ENCODE peak calls at places on chromosomes 13 and 19, in eight cellular contexts. T, I, N, S, O, Q, E and X are unnamed samples.
A peak's percentile ranks its signal among the peaks of the same experiment; 100 is the strongest.

GRCh38 chr13:24022568-24022967 is 125.3 kb upstream of the C1QTNF9B start:
- DNase-seq in O (peak; percentile 50), I (peak; percentile 47), S (no peak), Q (no peak), N (no peak), T (no peak), E (no peak), X (no peak)

GRCh38 chr13:99040536-99041141 is 62.8 kb upstream of the DOCK9 start:
- DNase-seq in S (no peak), T (no peak), Q (no peak), E (no peak), N (no peak), I (no peak), O (no peak), X (no peak)

GRCh38 chr19:39970424-39970673 is 616 bp upstream of the PSMC4 start:
- DNase-seq in N (no peak), E (no peak), I (no peak), Q (no peak), O (no peak), T (no peak), S (no peak), X (no peak)

GRCh38 chr13:69199664-69200063 is 908.0 kb upstream of the ATXN8OS start:
- DNase-seq in S (no peak), Q (no peak), N (no peak), I (no peak), O (no peak), T (peak; percentile 81), E (no peak), X (no peak)

GRCh38 chr19:44681992-44682790 is 10.9 kb downstream of the CEACAM19 start:
- DNase-seq in T (no peak), N (no peak), Q (no peak), I (no peak), E (no peak), O (no peak), S (no peak), X (no peak)

GRCh38 chr19:43618921-43619261 is 538 bp downstream of the ZNF428 start:
- DNase-seq in Q (no peak), T (no peak), N (no peak), S (no peak), I (no peak), E (no peak), O (peak; percentile 8), X (peak; percentile 78)

GRCh38 chr19:41785653-41786052 is 10.7 kb upstream of the CEACAM3 start:
- DNase-seq in N (peak; percentile 89), E (peak; percentile 76), S (peak; percentile 71), Q (peak; percentile 41), T (peak; percentile 76), O (peak; percentile 65), I (peak; percentile 64), X (peak; percentile 79)

GRCh38 chr13:61954092-61954491 is 538.4 kb upstream of the PCDH20 start:
- DNase-seq in S (no peak), E (no peak), O (peak; percentile 0), I (peak; percentile 5), T (peak; percentile 39), Q (no peak), N (peak; percentile 35), X (no peak)

GRCh38 chr13:100124265-100124664 is 35.4 kb downstream of the PCCA start:
- DNase-seq in I (peak; percentile 51), O (peak; percentile 64), N (no peak), E (no peak), Q (no peak), S (no peak), T (no peak), X (no peak)

GRCh38 chr13:32905063-32905863 is 111.0 kb upstream of the KL start:
- DNase-seq in I (peak; percentile 87), Q (no peak), O (peak; percentile 3), T (no peak), E (no peak), N (no peak), S (no peak), X (peak; percentile 47)

GRCh38 chr19:43700368-43701015 is 15.4 kb upstream of the IRGC start:
- DNase-seq in S (peak; percentile 71), O (peak; percentile 84), E (peak; percentile 32), T (peak; percentile 21), N (no peak), I (peak; percentile 85), Q (no peak), X (no peak)

GRCh38 chr19:18648971-18649310 is 12.1 kb downstream of the KLHL26 start:
- DNase-seq in I (peak; percentile 37), N (no peak), O (no peak), Q (no peak), S (no peak), E (no peak), T (no peak), X (no peak)

GRCh38 chr19:18649371-18650047 is 12.7 kb downstream of the KLHL26 start:
- DNase-seq in O (peak; percentile 70), S (no peak), Q (no peak), N (no peak), T (peak; percentile 46), E (no peak), I (peak; percentile 74), X (no peak)

GRCh38 chr19:18650468-18651001 is 13.7 kb downstream of the KLHL26 start:
- DNase-seq in N (no peak), O (peak; percentile 93), I (peak; percentile 81), E (peak; percentile 50), Q (no peak), T (peak; percentile 37), S (no peak), X (no peak)

GRCh38 chr19:18651300-18651699 is 14.5 kb downstream of the KLHL26 start:
- DNase-seq in O (no peak), E (no peak), Q (no peak), I (no peak), T (no peak), S (no peak), N (no peak), X (no peak)

GRCh38 chr19:18650048-18650435 is 13.2 kb downstream of the KLHL26 start:
- DNase-seq in E (no peak), N (no peak), S (no peak), I (no peak), T (no peak), Q (no peak), O (peak; percentile 61), X (no peak)
- H3K4me3 ChIP-seq in E (no peak overlapping the region), N (no peak overlapping the region), S (no peak overlapping the region), I (peak overlapping the region; percentile 40), T (no peak overlapping the region), Q (no peak overlapping the region), O (no peak overlapping the region), X (no peak overlapping the region)

DNA sequence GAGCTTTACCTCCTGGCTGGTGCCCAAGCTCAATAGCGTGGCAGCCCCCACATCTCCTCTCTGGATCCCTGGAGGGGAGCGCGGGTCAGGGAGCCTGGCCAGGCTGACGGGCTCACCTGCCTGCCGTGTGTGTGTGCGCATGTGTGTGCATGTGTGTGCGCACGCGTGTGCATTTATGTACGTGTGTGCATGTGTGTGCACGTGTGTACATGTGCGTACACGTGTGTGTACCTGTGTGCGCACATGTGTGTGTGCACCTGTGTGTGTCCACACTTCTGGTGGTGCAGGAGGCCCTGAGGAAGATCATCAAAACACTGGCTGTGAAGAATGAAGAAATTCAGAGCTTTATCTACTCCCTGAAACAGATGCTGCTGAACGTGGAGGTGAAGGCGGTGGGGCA is 1.3 kb downstream of the FSD1 start:
- DNase-seq in N (no peak), O (no peak), E (no peak), Q (no peak), S (no peak), I (no peak), T (no peak), X (no peak)
- H3K4me3 ChIP-seq in N (no peak overlapping the region), O (no peak overlapping the region), E (no peak overlapping the region), Q (peak overlapping the region; percentile 58), S (no peak overlapping the region), I (no peak overlapping the region), T (no peak overlapping the region), X (no peak overlapping the region)

GRCh38 chr19:1167687-1168561 is 6.1 kb downstream of the SBNO2 start:
- DNase-seq in Q (no peak), S (no peak), T (no peak), E (no peak), I (no peak), O (no peak), N (no peak), X (peak; percentile 73)

GRCh38 chr19:1168877-1169791 is 4.9 kb downstream of the SBNO2 start:
- DNase-seq in Q (no peak), E (peak; percentile 68), T (no peak), O (peak; percentile 85), N (no peak), I (peak; percentile 75), S (no peak), X (no peak)

GRCh38 chr19:1169921-1170885 is 3.9 kb downstream of the SBNO2 start:
- DNase-seq in I (peak; percentile 70), Q (no peak), S (no peak), E (peak; percentile 54), O (peak; percentile 83), T (no peak), N (no peak), X (no peak)

GRCh38 chr19:1166872-1167573 is 7.0 kb downstream of the SBNO2 start:
- DNase-seq in O (no peak), Q (no peak), E (no peak), I (no peak), N (no peak), S (peak; percentile 76), T (no peak), X (no peak)

DNA sequence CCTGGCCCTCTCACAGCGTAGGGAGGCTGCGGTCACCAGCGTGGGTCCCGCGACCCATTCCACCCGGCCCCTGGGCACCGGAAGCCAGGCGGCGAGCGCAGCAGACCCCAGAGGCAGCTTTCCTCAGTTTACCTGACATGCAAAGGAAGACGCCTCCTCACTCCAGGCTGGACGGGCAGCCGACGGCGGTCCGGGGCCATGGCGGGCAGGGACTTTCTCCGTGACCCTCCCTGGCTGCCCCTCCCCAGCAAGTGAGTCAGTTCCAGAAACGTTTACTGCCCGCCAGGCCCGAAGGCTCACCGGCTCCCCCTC is 5.5 kb downstream of the SBNO2 start:
- DNase-seq in S (no peak), N (no peak), O (no peak), I (no peak), Q (no peak), T (no peak), E (no peak), X (no peak)
- H3K4me3 ChIP-seq in S (peak overlapping the region; percentile 26), N (no peak overlapping the region), O (peak overlapping the region; percentile 33), I (peak overlapping the region; percentile 86), Q (no peak overlapping the region), T (no peak overlapping the region), E (no peak overlapping the region), X (no peak overlapping the region)

GRCh38 chr19:29944415-29945012 is 2.5 kb downstream of the URI1 start:
- DNase-seq in O (no peak), I (no peak), T (no peak), Q (no peak), E (no peak), S (no peak), N (no peak), X (no peak)

GRCh38 chr19:29941828-29942403 is at the start of gene URI1:
- DNase-seq in Q (peak; percentile 36), S (peak; percentile 90), I (peak; percentile 75), T (peak; percentile 94), O (peak; percentile 70), N (peak; percentile 87), E (peak; percentile 92), X (peak; percentile 66)

GRCh38 chr19:29942404-29943261 is 594 bp downstream of the URI1 start:
- DNase-seq in Q (no peak), I (peak; percentile 36), T (peak; percentile 84), N (peak; percentile 68), S (peak; percentile 70), O (no peak), E (peak; percentile 60), X (peak; percentile 65)

GRCh38 chr19:29945017-29945416 is 3.0 kb downstream of the URI1 start:
- DNase-seq in N (no peak), I (no peak), T (no peak), S (no peak), E (no peak), O (no peak), Q (no peak), X (no peak)

GRCh38 chr19:29943615-29944014 is 1.6 kb downstream of the URI1 start:
- DNase-seq in T (no peak), Q (no peak), E (no peak), O (no peak), I (no peak), S (no peak), N (no peak), X (no peak)
- H3K4me3 ChIP-seq in T (peak overlapping the region; percentile 91), Q (peak overlapping the region; percentile 75), E (no peak overlapping the region), O (no peak overlapping the region), I (peak overlapping the region; percentile 92), S (peak overlapping the region; percentile 84), N (no peak overlapping the region), X (peak overlapping the region; percentile 86)